ENCODE peak calls at places on chromosomes 13 and 19, in five cellular contexts. P is NT2/D1, H is H1, T is GM12878, L is HepG2. I is an unnamed sample.

GRCh38 chr13:21048901-21049655 is 12.3 kb downstream of the LATS2 start:
- DNase-seq in H (peak), L (no peak), T (no peak), P (no peak), I (no peak)

GRCh38 chr19:1769645-1769985 is 16.3 kb downstream of the ONECUT3 start:
- DNase-seq in H (peak), T (no peak), P (no peak), L (no peak), I (no peak)

GRCh38 chr13:26485786-26486185 is 71.7 kb upstream of the WASF3 start:
- DNase-seq in H (no peak), L (no peak), P (no peak), T (no peak), I (no peak)

GRCh38 chr19:2260341-2260751 is 4.1 kb upstream of the JSRP1 start:
- DNase-seq in L (no peak), H (no peak), P (no peak), T (no peak), I (no peak)

GRCh38 chr13:40994581-40995230 is 24.4 kb downstream of the ELF1 start:
- DNase-seq in L (no peak), H (no peak), P (no peak), T (no peak), I (no peak)

GRCh38 chr19:11373166-11373884 is 1.1 kb upstream of the SWSAP1 start:
- DNase-seq in T (no peak), H (no peak), L (no peak), P (no peak), I (no peak)

GRCh38 chr19:41882568-41883462 is at the start of gene ARHGEF1:
- DNase-seq in P (no peak), H (peak), T (no peak), L (no peak), I (no peak)

GRCh38 chr13:72983085-72983768 is 75.6 kb upstream of the KLF5 start:
- DNase-seq in H (no peak), T (no peak), L (peak), P (no peak), I (no peak)

GRCh38 chr13:51770681-51771417 is 33.1 kb downstream of the DHRS12 start:
- DNase-seq in H (no peak), L (no peak), P (no peak), T (no peak), I (no peak)

GRCh38 chr13:85412448-85412847 is 386.8 kb downstream of the SLITRK6 start:
- DNase-seq in T (no peak), L (no peak), P (no peak), H (no peak), I (no peak)

GRCh38 chr19:48424694-48425219 is 21.0 kb upstream of the GRWD1 start:
- DNase-seq in L (no peak), T (no peak), H (no peak), P (no peak), I (peak)

GRCh38 chr13:94700051-94700535 is 12.3 kb downstream of the SOX21 start:
- DNase-seq in L (no peak), H (no peak), P (no peak), T (no peak), I (no peak)

GRCh38 chr19:280541-281007 is 10.6 kb downstream of the PLPP2 start:
- DNase-seq in L (no peak), T (no peak), H (no peak), P (no peak), I (no peak)
- TF ChIP-seq SUZ12 in L (no peak), T (no peak), H (no peak), P (no peak), I (no peak)

DNA sequence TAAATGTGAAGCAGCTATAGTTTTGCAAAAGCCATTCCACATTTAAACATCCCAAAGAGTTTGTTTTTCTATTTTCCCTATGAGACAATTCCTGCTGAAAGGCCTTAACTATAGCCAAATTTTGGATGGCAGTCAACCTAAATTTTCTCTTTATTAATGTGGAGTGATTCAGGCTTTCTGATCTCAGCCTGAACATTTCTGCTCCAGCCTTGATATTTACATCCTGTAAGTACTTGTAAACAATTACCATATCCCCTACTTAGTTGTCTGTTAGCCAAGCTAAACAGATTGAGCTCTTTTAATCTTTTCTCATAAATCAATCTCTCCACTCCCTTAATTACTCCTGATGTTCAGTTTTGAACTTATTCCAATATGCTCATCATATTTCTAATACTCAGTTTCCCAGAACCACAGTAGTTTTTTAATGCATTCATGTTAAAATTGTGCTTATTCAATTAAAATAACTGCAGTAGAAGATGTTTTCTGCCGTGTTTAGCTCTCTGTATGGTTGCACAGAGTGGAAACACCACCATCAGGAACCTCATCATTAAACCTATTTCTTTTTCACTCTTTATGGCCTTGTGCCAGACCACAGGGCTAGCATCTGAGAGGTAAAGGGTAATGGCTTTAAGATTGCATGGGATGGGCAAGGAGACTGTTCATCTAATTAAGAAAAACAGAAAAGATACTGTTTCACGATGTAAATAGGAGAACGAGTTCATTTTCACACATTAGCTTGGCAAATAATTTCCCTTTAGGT is 1235.2 kb upstream of the SLC10A2 start:
- DNase-seq in H (no peak), T (no peak), L (no peak), P (no peak), I (no peak)
- TF ChIP-seq SUZ12 in H (no peak), T (no peak), L (no peak), P (no peak), I (no peak)

GRCh38 chr19:46390121-46390858 is 23.1 kb downstream of the CCDC8 start:
- DNase-seq in T (no peak), P (no peak), L (no peak), H (no peak), I (no peak)
- TF ChIP-seq SUZ12 in T (no peak), P (no peak), L (no peak), H (no peak), I (no peak)

DNA sequence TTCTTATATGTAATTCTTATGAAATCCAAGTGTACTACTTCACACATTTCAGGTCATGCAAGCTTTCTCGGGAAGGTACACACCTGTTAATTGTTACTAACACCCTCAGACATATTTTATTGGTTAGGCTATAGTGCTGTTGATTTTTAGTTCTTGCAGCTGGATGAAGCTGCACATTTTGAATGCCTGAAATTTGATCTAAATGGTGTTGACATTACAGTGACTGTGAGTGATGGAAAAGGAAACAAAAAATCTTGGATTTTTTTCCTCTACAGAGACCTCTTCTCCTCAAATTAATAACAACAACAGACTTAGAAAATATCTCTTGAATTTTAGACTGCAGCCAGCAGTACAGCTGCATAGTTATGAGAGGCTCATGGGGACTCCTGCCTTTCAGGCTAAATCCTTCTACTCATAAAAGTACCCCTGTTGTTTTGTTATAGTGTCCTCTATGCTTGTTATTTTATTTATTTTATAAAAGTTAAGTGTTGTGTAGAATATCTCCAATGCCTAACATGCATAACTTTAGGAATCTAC is 500.5 kb upstream of the SPRY2 start:
- DNase-seq in L (no peak), H (no peak), P (no peak), T (no peak), I (no peak)
- TF ChIP-seq SUZ12 in L (no peak), H (no peak), P (no peak), T (no peak), I (no peak)

GRCh38 chr13:33787051-33787591 is 30.8 kb upstream of the RFC3 start:
- DNase-seq in L (no peak), T (peak), P (no peak), H (no peak), I (no peak)
- TF ChIP-seq SUZ12 in L (no peak), T (no peak), P (no peak), H (no peak), I (no peak)

DNA sequence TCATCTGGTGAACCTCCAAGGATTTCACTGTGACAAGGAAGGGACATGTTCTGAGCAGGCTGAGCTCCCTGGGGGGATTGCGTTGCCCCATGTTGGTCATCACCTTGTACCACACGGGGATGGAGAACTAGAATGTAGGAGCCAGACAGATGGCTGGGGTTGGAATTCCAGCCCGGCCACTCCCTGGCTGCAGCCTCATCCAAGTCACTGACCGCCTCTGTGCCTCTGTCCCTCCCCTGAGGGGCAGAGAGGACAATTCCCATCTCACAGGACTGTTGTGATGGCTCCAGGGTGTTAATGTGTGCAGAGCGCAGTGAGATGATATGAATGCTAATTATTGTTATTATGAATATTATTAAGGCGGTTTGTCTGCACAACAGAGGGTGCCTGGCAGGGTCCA is 24.1 kb downstream of the ADGRL1 start:
- DNase-seq in H (no peak), P (no peak), T (no peak), L (no peak), I (no peak)
- TF ChIP-seq SUZ12 in H (no peak), P (no peak), T (no peak), L (no peak), I (no peak)

GRCh38 chr13:36431204-36432105 is 840 bp upstream of the CCNA1 start:
- DNase-seq in L (no peak), P (no peak), T (no peak), H (no peak), I (peak)

GRCh38 chr13:36428083-36428482 is 4.2 kb upstream of the CCNA1 start:
- DNase-seq in H (no peak), L (no peak), T (no peak), P (no peak), I (no peak)

GRCh38 chr13:36436811-36437210 is 4.5 kb downstream of the CCNA1 start:
- DNase-seq in P (no peak), H (no peak), L (no peak), T (no peak), I (no peak)

GRCh38 chr13:36430247-36431203 is 1.8 kb upstream of the CCNA1 start:
- DNase-seq in T (no peak), L (no peak), P (no peak), H (peak), I (no peak)

GRCh38 chr13:36432106-36432544 is at the start of gene CCNA1:
- DNase-seq in H (peak), L (no peak), T (no peak), P (peak), I (peak)
- TF ChIP-seq SUZ12 in H (no peak), L (no peak), T (no peak), P (no peak), I (no peak)